ENCODE peak calls at places on chromosomes 16 and 17, in six cellular contexts. K is neuronal stem cell; Q is Peyer's patch; X is A549; U is CD8-positive, alpha-beta T cell; S is cardiac muscle cell. Y is an unnamed sample. For H3K9me3, the result is how much of the 10 kb centered on the place peaks cover.

GRCh38 chr17:33234233-33234632 is 58.9 kb downstream of the ASIC2 start:
- DNase-seq in K (no peak), Q (no peak), X (no peak), U (no peak), S (no peak), Y (no peak)

GRCh38 chr17:82596316-82596715 is 51.9 kb downstream of the WDR45B start:
- DNase-seq in K (no peak), Q (no peak), X (no peak), U (no peak), S (no peak), Y (no peak)

GRCh38 chr17:3730881-3731429 is 7.3 kb downstream of the HASPIN start:
- DNase-seq in K (no peak), Q (no peak), X (no peak), U (no peak), S (peak), Y (no peak)

GRCh38 chr17:30524847-30525246 is 47.6 kb downstream of the GOSR1 start:
- DNase-seq in K (no peak), Q (no peak), X (no peak), U (no peak), S (peak), Y (no peak)

GRCh38 chr16:52912565-52913173 is 140.0 kb downstream of the CHD9NB start:
- DNase-seq in K (peak), Q (peak), X (peak), U (peak), S (peak), Y (no peak)

GRCh38 chr16:11964761-11965539 is at the start of gene TNFRSF17:
- DNase-seq in K (no peak), Q (no peak), X (no peak), U (no peak), S (no peak), Y (no peak)

GRCh38 chr17:41500131-41500911 is 5.1 kb downstream of the KRT13 start:
- DNase-seq in K (no peak), Q (no peak), X (peak), U (no peak), S (peak), Y (no peak)

GRCh38 chr17:42287305-42288077 is 807 bp upstream of the STAT5A start:
- DNase-seq in K (no peak), Q (peak), X (no peak), U (peak), S (peak), Y (no peak)

GRCh38 chr17:32699247-32699646 is 177.7 kb downstream of the MYO1D start:
- DNase-seq in K (no peak), Q (no peak), X (no peak), U (no peak), S (no peak), Y (no peak)

GRCh38 chr17:31494259-31495048 is 103.0 kb downstream of the RAB11FIP4 start:
- DNase-seq in K (no peak), Q (peak), X (no peak), U (peak), S (no peak), Y (no peak)

DNA sequence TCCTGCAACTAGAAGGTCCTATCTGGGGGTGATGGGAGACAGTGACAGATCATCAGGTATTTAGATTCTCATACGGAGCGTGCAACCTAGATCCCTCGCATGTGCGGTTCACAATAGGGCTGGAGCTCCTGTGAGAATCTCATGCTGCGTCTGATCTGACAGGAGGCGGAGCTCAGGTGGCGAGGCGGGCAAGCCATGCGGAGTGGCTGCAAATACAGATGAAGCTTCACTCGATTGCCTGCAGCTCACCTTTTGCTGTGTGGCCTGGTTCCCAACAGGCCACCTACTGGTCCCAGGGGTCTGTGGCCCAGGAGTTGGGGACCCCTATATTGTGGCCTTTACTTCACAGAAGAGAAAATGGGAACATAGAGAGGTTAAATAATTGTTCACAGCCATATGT is 200.4 kb downstream of the IRF8 start:
- DNase-seq in K (no peak), Q (peak), X (no peak), U (no peak), S (no peak), Y (no peak)
- H3K9me3 ChIP-seq in K (under half), Q (under half), X (under half), U (under half), S (under half), Y (under half)

DNA sequence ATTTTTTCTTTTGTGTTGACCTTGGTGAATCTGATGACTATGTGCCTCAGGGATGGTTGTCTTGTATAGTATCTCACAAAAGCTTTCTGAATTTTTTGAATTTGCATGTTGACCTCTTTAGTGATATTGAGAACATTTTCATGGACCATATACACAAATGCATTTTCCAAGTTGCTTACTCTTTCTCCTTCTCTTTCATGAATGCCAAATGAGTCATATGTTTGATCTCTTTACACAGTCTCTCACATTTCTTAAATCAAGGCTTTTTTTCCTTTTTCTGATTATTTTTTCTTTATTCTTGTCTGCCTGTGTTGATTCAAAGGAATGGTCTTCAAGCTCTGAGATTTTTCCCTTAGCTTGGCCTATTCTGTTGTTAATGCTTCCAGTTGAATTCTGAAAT is 46.6 kb upstream of the KCNJ16 start:
- DNase-seq in K (no peak), Q (no peak), X (no peak), U (no peak), S (no peak), Y (no peak)
- H3K9me3 ChIP-seq in K (under half), Q (under half), X (under half), U (under half), S (under half), Y (under half)

GRCh38 chr16:3413730-3414379 is 12.8 kb downstream of the ZNF174 start:
- DNase-seq in K (no peak), Q (no peak), X (no peak), U (no peak), S (peak), Y (no peak)
- H3K9me3 ChIP-seq in K (under half), Q (under half), X (half or more), U (under half), S (under half), Y (under half)

GRCh38 chr17:51961689-51962088 is 196.8 kb downstream of the CA10 start:
- DNase-seq in K (no peak), Q (no peak), X (no peak), U (no peak), S (no peak), Y (no peak)
- H3K9me3 ChIP-seq in K (under half), Q (under half), X (under half), U (under half), S (under half), Y (under half)